ENCODE peak calls at places on chromosomes 6 and 20, in seven cellular contexts. Z is glutamatergic neuron; J is astrocyte; D is NCI-H69; R is stimulated activated CD4-positive, alpha-beta T cell treated with anti-CD3 and anti-CD28 coated beads, Interleukin-4, amount 100 ng/mL, for 24 hours; G is omental fat pad; W is COR-L47. F is an unnamed sample.

GRCh38 chr6:155786528-155786927 is 330.9 kb upstream of the NOX3 start:
- DNase-seq in Z (no peak), J (no peak), D (no peak), R (no peak), G (no peak), W (no peak), F (no peak)

GRCh38 chr6:111533087-111533784 is 50.2 kb upstream of the REV3L start:
- DNase-seq in Z (no peak), J (no peak), D (peak), R (peak), G (no peak), W (no peak), F (no peak)

GRCh38 chr6:109872968-109873545 is 105.1 kb upstream of the GPR6 start:
- DNase-seq in Z (no peak), J (no peak), D (no peak), R (no peak), G (no peak), W (no peak), F (no peak)

GRCh38 chr20:56343861-56344381 is 14.9 kb upstream of the FAM210B start:
- DNase-seq in Z (peak), J (no peak), D (peak), R (peak), G (no peak), W (no peak), F (peak)

GRCh38 chr6:79913369-79913768 is 34.0 kb downstream of the ELOVL4 start:
- DNase-seq in Z (peak), J (no peak), D (peak), R (no peak), G (no peak), W (no peak), F (no peak)

GRCh38 chr6:159533568-159533967 is 159.5 kb downstream of the SOD2 start:
- DNase-seq in Z (no peak), J (peak), D (no peak), R (no peak), G (no peak), W (no peak), F (no peak)

GRCh38 chr6:1336246-1336843 is 24.4 kb downstream of the FOXQ1 start:
- DNase-seq in Z (no peak), J (no peak), D (peak), R (no peak), G (no peak), W (no peak), F (no peak)

GRCh38 chr20:22431419-22431818 is 153.0 kb downstream of the FOXA2 start:
- DNase-seq in Z (no peak), J (no peak), D (peak), R (no peak), G (no peak), W (no peak), F (no peak)

GRCh38 chr20:58309607-58310290 is at the start of gene RAB22A:
- DNase-seq in Z (peak), J (peak), D (peak), R (peak), G (peak), W (peak), F (peak)

GRCh38 chr6:63509652-63510352 is 62.5 kb upstream of the LOC128125822 start:
- DNase-seq in Z (no peak), J (no peak), D (peak), R (no peak), G (no peak), W (no peak), F (no peak)

GRCh38 chr20:33404281-33404680 is 3.0 kb upstream of the CDK5RAP1 start:
- DNase-seq in Z (no peak), J (no peak), D (no peak), R (no peak), G (no peak), W (no peak), F (no peak)

GRCh38 chr6:82257088-82257774 is 9.7 kb upstream of the IBTK start:
- DNase-seq in Z (no peak), J (no peak), D (peak), R (no peak), G (no peak), W (no peak), F (no peak)

GRCh38 chr6:83258517-83258916 is 65.4 kb downstream of the RWDD2A start:
- DNase-seq in Z (no peak), J (peak), D (no peak), R (no peak), G (no peak), W (no peak), F (peak)

GRCh38 chr20:38143238-38143645 is 21.8 kb downstream of the TGM2 start:
- DNase-seq in Z (no peak), J (no peak), D (peak), R (no peak), G (no peak), W (no peak), F (no peak)

GRCh38 chr6:89079611-89080213 is 839 bp upstream of the PNRC1 start:
- DNase-seq in Z (no peak), J (peak), D (peak), R (peak), G (no peak), W (no peak), F (peak)

GRCh38 chr6:141335476-141335875 is 797.2 kb upstream of the GJE1 start:
- DNase-seq in Z (no peak), J (no peak), D (peak), R (no peak), G (no peak), W (no peak), F (no peak)

GRCh38 chr20:58714923-58715708 is 22.5 kb downstream of the NPEPL1 start:
- DNase-seq in Z (no peak), J (no peak), D (no peak), R (peak), G (no peak), W (no peak), F (no peak)

GRCh38 chr6:150499882-150500312 is 99.8 kb upstream of the PLEKHG1 start:
- DNase-seq in Z (no peak), J (no peak), D (no peak), R (no peak), G (no peak), W (no peak), F (no peak)

GRCh38 chr6:166488701-166489100 is 97.8 kb downstream of the RAMACL start:
- DNase-seq in Z (no peak), J (no peak), D (no peak), R (no peak), G (no peak), W (no peak), F (no peak)

GRCh38 chr20:44104807-44105517 is 82.0 kb downstream of the JPH2 start:
- DNase-seq in Z (no peak), J (peak), D (peak), R (no peak), G (no peak), W (no peak), F (peak)

GRCh38 chr6:6256881-6257280 is 63.6 kb downstream of the F13A1 start:
- DNase-seq in Z (no peak), J (no peak), D (no peak), R (no peak), G (no peak), W (no peak), F (no peak)

GRCh38 chr6:36523451-36523850 is 23.8 kb downstream of the STK38 start:
- DNase-seq in Z (no peak), J (no peak), D (no peak), R (no peak), G (no peak), W (no peak), F (no peak)

GRCh38 chr6:71091946-71092345 is 135.1 kb upstream of the B3GAT2 start:
- DNase-seq in Z (no peak), J (no peak), D (no peak), R (no peak), G (no peak), W (no peak), F (no peak)

GRCh38 chr6:48957781-48958180 is 505.3 kb downstream of the MMUT start:
- DNase-seq in Z (no peak), J (no peak), D (no peak), R (no peak), G (no peak), W (no peak), F (peak)

GRCh38 chr6:155085582-155086253 is 90.6 kb downstream of the TIAM2 start:
- DNase-seq in Z (no peak), J (peak), D (no peak), R (no peak), G (no peak), W (no peak), F (peak)

F was measured in brain microvascular endothelial cell.